ENCODE peak calls at places on chromosomes 6 and 20, in six cellular contexts. N is IMR-90, P is H9, X is neuronal stem cell, I is H1, V is trophoblast cell. W is an unnamed sample.

GRCh38 chr6:26555505-26556262 is 17.5 kb downstream of the HMGN4 start:
- DNase-seq in X (no peak), N (peak; percentile 35), V (no peak), I (peak; percentile 75), P (peak; percentile 55), W (peak; percentile 76)

GRCh38 chr6:148263010-148263409 is 79.6 kb upstream of the SASH1 start:
- DNase-seq in I (no peak), X (no peak), P (no peak), V (no peak), N (no peak), W (no peak)

GRCh38 chr20:19799325-19799724 is 41.3 kb downstream of the RIN2 start:
- DNase-seq in V (no peak), X (no peak), I (no peak), P (no peak), N (no peak), W (no peak)

GRCh38 chr6:37784585-37784967 is 35.0 kb upstream of the ZFAND3 start:
- DNase-seq in V (no peak), X (no peak), P (peak; percentile 43), I (peak; percentile 54), N (no peak), W (no peak)

GRCh38 chr6:52373294-52373693 is 11.3 kb downstream of the PAQR8 start:
- DNase-seq in I (no peak), P (no peak), N (no peak), X (no peak), V (no peak), W (no peak)

GRCh38 chr6:12637960-12638641 is 78.5 kb upstream of the PHACTR1 start:
- DNase-seq in N (peak; percentile 31), V (peak; percentile 84), I (peak; percentile 81), P (peak; percentile 80), X (peak; percentile 56), W (peak; percentile 74)

GRCh38 chr20:62387993-62388635 is 1.2 kb downstream of the RPS21 start:
- DNase-seq in X (no peak), V (no peak), I (no peak), P (no peak), N (no peak), W (peak; percentile 41)

GRCh38 chr6:150266963-150267685 is 101.7 kb upstream of the IYD start:
- DNase-seq in I (no peak), V (no peak), P (no peak), N (no peak), X (no peak), W (no peak)

GRCh38 chr6:14129572-14129971 is 12.0 kb downstream of the CD83 start:
- DNase-seq in P (peak; percentile 69), I (no peak), X (peak; percentile 48), V (no peak), N (peak; percentile 80), W (peak; percentile 72)

GRCh38 chr6:6771224-6771915 is 182.8 kb downstream of the LY86 start:
- DNase-seq in X (no peak), P (no peak), I (no peak), N (no peak), V (no peak), W (no peak)

GRCh38 chr20:34271961-34272360 is 30.7 kb downstream of the ASIP start:
- DNase-seq in N (peak; percentile 52), X (no peak), I (no peak), V (no peak), P (no peak), W (peak; percentile 28)

GRCh38 chr20:2093200-2093781 is 8.3 kb upstream of the STK35 start:
- DNase-seq in V (peak; percentile 14), P (peak; percentile 59), X (no peak), N (no peak), I (peak; percentile 58), W (no peak)

GRCh38 chr20:1912056-1912455 is 16.8 kb downstream of the SIRPA start:
- DNase-seq in V (no peak), I (no peak), N (no peak), X (no peak), P (no peak), W (no peak)

GRCh38 chr6:148389086-148389485 is 46.4 kb downstream of the SASH1 start:
- DNase-seq in N (no peak), X (no peak), V (peak; percentile 97), I (no peak), P (no peak), W (no peak)

GRCh38 chr6:168892031-168892430 is 361.6 kb downstream of the THBS2 start:
- DNase-seq in V (no peak), I (no peak), P (no peak), N (no peak), X (no peak), W (no peak)

GRCh38 chr20:44738779-44739477 is 6.7 kb upstream of the KCNK15 start:
- DNase-seq in X (peak; percentile 55), I (peak; percentile 75), V (peak; percentile 66), N (peak; percentile 67), P (peak; percentile 90), W (peak; percentile 65)

GRCh38 chr6:147808631-147809030 is 300.1 kb downstream of the SAMD5 start:
- DNase-seq in I (no peak), N (no peak), X (no peak), V (no peak), P (no peak), W (no peak)

GRCh38 chr20:12207875-12208274 is 290.2 kb downstream of the BTBD3 start:
- DNase-seq in I (peak; percentile 77), P (peak; percentile 63), X (peak; percentile 32), N (peak; percentile 41), V (peak; percentile 12), W (peak; percentile 41)

GRCh38 chr6:20630136-20630535 is 95.9 kb downstream of the CDKAL1 start:
- DNase-seq in V (no peak), X (no peak), N (no peak), I (peak; percentile 53), P (peak; percentile 62), W (no peak)

GRCh38 chr6:20632696-20633095 is 98.4 kb downstream of the CDKAL1 start:
- DNase-seq in X (no peak), V (no peak), I (no peak), N (no peak), P (no peak), W (no peak)

GRCh38 chr6:20631525-20631924 is 97.3 kb downstream of the CDKAL1 start:
- DNase-seq in N (no peak), P (no peak), I (no peak), X (no peak), V (no peak), W (no peak)

GRCh38 chr6:20630617-20631448 is 96.6 kb downstream of the CDKAL1 start:
- DNase-seq in V (no peak), I (no peak), X (no peak), N (no peak), P (no peak), W (no peak)

GRCh38 chr6:20633566-20634340 is 99.5 kb downstream of the CDKAL1 start:
- DNase-seq in I (no peak), N (no peak), P (no peak), V (no peak), X (no peak), W (no peak)
- H3K14ac ChIP-seq in I (no peak overlapping the region), N (no peak overlapping the region), P (no peak overlapping the region), V (no peak overlapping the region), X (no peak overlapping the region), W (no peak overlapping the region)

DNA sequence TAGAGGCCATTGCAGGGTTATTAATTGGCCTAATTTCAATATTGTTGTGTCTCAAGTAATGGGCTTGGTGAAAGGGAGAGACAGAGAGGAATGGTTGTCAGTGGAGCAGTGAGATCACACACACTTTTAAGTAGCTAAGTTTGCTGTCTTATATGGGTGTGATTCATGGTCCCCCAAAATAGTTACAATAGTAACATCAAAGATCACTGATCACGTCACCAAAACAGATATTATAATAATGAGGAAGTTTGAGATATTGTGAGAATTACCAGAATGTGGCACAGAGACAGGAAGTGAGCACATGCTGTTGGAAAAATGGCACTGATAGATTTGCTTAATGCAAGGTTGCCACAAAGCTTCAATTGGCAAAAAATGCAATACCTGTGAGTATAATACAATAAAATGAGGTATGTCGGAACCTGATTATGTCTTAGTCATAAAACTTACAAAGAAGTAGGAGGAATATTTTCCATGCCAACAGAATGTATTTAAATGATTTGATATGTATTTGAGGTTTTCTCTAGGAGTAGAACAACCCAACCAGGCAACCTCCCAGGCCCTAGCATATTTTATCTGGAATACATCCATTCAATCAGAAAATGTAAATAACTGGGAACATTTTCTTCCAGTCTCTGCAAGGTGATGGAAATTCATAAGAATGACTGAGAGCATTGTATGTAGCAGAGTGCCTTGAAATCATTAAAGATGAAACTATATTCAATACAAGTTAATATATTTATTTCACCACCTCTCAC is 167.8 kb downstream of the CARMIL1 start:
- DNase-seq in N (no peak), V (no peak), X (no peak), I (no peak), P (no peak), W (no peak)
- H3K4me1 ChIP-seq in N (peaks cover 1% of the 10 kb centered on the region), V (peaks cover 2% of the 10 kb centered on the region), X (peaks cover 1% of the 10 kb centered on the region), I (peaks cover 16% of the 10 kb centered on the region), P (peaks cover 5% of the 10 kb centered on the region), W (peaks cover 10% of the 10 kb centered on the region)

DNA sequence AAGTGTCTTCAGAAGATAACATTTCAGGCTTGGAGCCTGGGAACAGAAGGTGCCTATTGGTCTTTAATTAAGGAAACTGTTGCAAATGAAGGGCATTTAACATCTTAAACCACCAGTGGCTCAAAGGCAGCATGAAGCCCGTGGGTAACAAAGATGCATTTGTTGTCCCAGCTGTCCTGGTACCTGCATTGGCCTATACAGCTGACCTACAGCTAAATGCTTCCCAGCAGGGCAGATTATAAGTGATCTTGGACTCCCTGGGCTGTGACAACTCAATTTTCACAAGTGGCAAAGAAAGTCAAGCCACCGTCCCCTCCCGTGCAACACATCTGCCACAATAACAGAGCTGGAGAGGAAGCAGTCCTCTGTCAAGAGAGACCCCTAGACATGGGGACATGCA is 31.6 kb upstream of the EDN3 start:
- DNase-seq in P (peak; percentile 55), I (peak; percentile 53), N (no peak), X (no peak), V (no peak), W (no peak)
- H3K14ac ChIP-seq in P (no peak overlapping the region), I (no peak overlapping the region), N (no peak overlapping the region), X (no peak overlapping the region), V (no peak overlapping the region), W (no peak overlapping the region)

GRCh38 chr20:59148713-59149493 is 14.7 kb upstream of the ZNF831 start:
- DNase-seq in X (no peak), V (no peak), N (no peak), I (no peak), P (no peak), W (no peak)
- H3K4me1 ChIP-seq in X (no peaks in the 10 kb centered on the region), V (peaks cover 6% of the 10 kb centered on the region), N (no peaks in the 10 kb centered on the region), I (no peaks in the 10 kb centered on the region), P (no peaks in the 10 kb centered on the region), W (no peaks in the 10 kb centered on the region)

DNA sequence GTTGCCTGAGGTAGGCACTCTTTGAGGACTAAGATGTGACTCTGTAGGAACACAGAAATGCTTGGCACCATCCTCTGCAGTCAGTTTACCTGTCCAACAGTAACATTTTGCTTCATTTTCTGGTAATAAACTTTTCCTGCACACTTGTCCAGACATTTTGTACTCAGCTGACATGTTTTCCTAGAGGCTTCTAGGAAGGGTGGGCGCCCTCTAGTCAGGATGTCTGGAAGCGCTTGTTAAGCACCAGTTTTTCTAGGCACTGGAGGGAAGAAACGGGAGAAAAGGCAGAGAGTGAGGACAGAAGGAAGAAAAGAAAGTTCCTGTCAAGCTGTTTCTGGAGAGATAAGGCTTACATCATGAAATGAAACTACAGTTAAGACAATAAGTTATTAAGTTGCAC is 42.5 kb upstream of the TNFRSF21 start:
- DNase-seq in X (no peak), N (no peak), I (no peak), V (no peak), P (no peak), W (no peak)
- H3K14ac ChIP-seq in X (no peak overlapping the region), N (no peak overlapping the region), I (no peak overlapping the region), V (no peak overlapping the region), P (no peak overlapping the region), W (no peak overlapping the region)

W was measured in mesenchymal stem cell.